ENCODE peak calls at places on chromosome 2, in eight cellular contexts. O, J, Y, D, F, Z, I and A are unnamed samples. For H3K27me3, the result is how much of the 10 kb centered on the place peaks cover.

GRCh38 chr2:8049111-8049720 is 632.6 kb upstream of the ID2 start:
- DNase-seq in O (peak), J (peak), Y (no peak), D (no peak), F (no peak), Z (no peak), I (no peak), A (no peak)

GRCh38 chr2:240149943-240150784 is 9.7 kb upstream of the OTOS start:
- DNase-seq in O (peak), J (no peak), Y (peak), D (no peak), F (no peak), Z (peak), I (peak), A (peak)

GRCh38 chr2:45551862-45552261 is 59.2 kb downstream of the SRBD1 start:
- DNase-seq in O (no peak), J (no peak), Y (no peak), D (no peak), F (no peak), Z (no peak), I (no peak), A (no peak)

GRCh38 chr2:105746177-105747080 is 1.7 kb downstream of the NCK2 start:
- DNase-seq in O (no peak), J (peak), Y (no peak), D (peak), F (peak), Z (no peak), I (peak), A (no peak)

GRCh38 chr2:54999182-54999581 is 51.1 kb downstream of the RTN4 start:
- DNase-seq in O (peak), J (no peak), Y (peak), D (no peak), F (no peak), Z (peak), I (no peak), A (peak)

GRCh38 chr2:23524261-23524706 is 139.3 kb downstream of the KLHL29 start:
- DNase-seq in O (peak), J (peak), Y (no peak), D (no peak), F (no peak), Z (peak), I (no peak), A (peak)

GRCh38 chr2:112692496-112692911 is 28.3 kb upstream of the NT5DC4 start:
- DNase-seq in O (peak), J (no peak), Y (no peak), D (peak), F (peak), Z (peak), I (no peak), A (peak)

GRCh38 chr2:160205511-160205910 is 5.4 kb upstream of the ITGB6 start:
- DNase-seq in O (peak), J (no peak), Y (peak), D (peak), F (no peak), Z (peak), I (no peak), A (peak)

GRCh38 chr2:237547841-237548416 is 18.4 kb upstream of the PRLH start:
- DNase-seq in O (no peak), J (no peak), Y (no peak), D (no peak), F (no peak), Z (peak), I (no peak), A (no peak)

GRCh38 chr2:213065583-213066444 is 85.6 kb downstream of the IKZF2 start:
- DNase-seq in O (peak), J (no peak), Y (peak), D (peak), F (no peak), Z (peak), I (no peak), A (peak)

GRCh38 chr2:33371304-33372090 is 105.0 kb upstream of the RASGRP3 start:
- DNase-seq in O (no peak), J (no peak), Y (no peak), D (no peak), F (no peak), Z (no peak), I (no peak), A (no peak)

DNA sequence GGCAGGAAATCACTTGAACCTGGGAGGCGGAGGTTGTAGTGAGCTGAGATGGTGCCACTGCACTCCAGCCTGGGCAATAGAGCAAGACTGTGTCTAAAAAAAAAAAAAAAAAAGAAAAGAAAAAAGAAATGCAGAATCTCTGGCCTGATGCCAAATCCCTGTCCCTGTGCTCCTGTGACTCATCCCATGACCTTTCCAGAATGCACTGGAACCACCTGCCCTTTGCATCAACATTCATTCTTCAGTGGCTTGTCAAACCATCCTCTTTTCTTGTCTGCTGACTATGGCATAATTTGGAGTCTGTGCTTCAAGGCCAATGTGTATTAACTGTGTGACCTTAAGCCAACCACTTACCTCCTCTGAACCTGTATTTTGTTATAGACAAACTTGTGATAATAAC is 189.2 kb downstream of the CLIP4 start:
- DNase-seq in O (peak), J (no peak), Y (no peak), D (no peak), F (no peak), Z (no peak), I (no peak), A (no peak)
- H3K27me3 ChIP-seq in O (under half), J (under half), Y (under half), D (under half), F (under half), Z (under half), I (under half), A (under half)

GRCh38 chr2:202104286-202104870 is 31.3 kb downstream of the KIAA2012 start:
- DNase-seq in O (peak), J (no peak), Y (peak), D (peak), F (no peak), Z (peak), I (no peak), A (peak)
- TF ChIP-seq CTCF in O (peak), J (no peak), Y (peak), D (peak), F (no peak), Z (peak), I (no peak), A (peak)

GRCh38 chr2:241968417-241968816 is 98.9 kb downstream of the RTP5 start:
- DNase-seq in O (no peak), J (no peak), Y (no peak), D (peak), F (no peak), Z (no peak), I (no peak), A (no peak)

GRCh38 chr2:241967096-241967495 is 97.6 kb downstream of the RTP5 start:
- DNase-seq in O (no peak), J (no peak), Y (no peak), D (peak), F (no peak), Z (no peak), I (no peak), A (no peak)

GRCh38 chr2:241966671-241967070 is 97.1 kb downstream of the RTP5 start:
- DNase-seq in O (peak), J (no peak), Y (no peak), D (peak), F (no peak), Z (no peak), I (no peak), A (no peak)

GRCh38 chr2:241965931-241966412 is 96.4 kb downstream of the RTP5 start:
- DNase-seq in O (peak), J (peak), Y (peak), D (peak), F (peak), Z (peak), I (no peak), A (peak)

GRCh38 chr2:241967745-241968144 is 98.2 kb downstream of the RTP5 start:
- DNase-seq in O (no peak), J (no peak), Y (no peak), D (peak), F (no peak), Z (no peak), I (no peak), A (no peak)
- H3K4me3 ChIP-seq in O (no peak), J (no peak), Y (no peak), D (no peak), F (no peak), Z (no peak), I (no peak), A (no peak)

GRCh38 chr2:176068037-176068832 is 15.5 kb downstream of the EVX2 start:
- DNase-seq in O (no peak), J (no peak), Y (no peak), D (no peak), F (no peak), Z (no peak), I (no peak), A (no peak)

GRCh38 chr2:176072292-176072669 is 11.5 kb downstream of the EVX2 start:
- DNase-seq in O (no peak), J (no peak), Y (no peak), D (no peak), F (no peak), Z (no peak), I (no peak), A (no peak)

GRCh38 chr2:176074919-176075425 is 8.8 kb downstream of the EVX2 start:
- DNase-seq in O (no peak), J (no peak), Y (no peak), D (no peak), F (no peak), Z (no peak), I (no peak), A (no peak)

GRCh38 chr2:176072951-176073904 is 10.5 kb downstream of the EVX2 start:
- DNase-seq in O (no peak), J (no peak), Y (peak), D (no peak), F (no peak), Z (no peak), I (no peak), A (no peak)

DNA sequence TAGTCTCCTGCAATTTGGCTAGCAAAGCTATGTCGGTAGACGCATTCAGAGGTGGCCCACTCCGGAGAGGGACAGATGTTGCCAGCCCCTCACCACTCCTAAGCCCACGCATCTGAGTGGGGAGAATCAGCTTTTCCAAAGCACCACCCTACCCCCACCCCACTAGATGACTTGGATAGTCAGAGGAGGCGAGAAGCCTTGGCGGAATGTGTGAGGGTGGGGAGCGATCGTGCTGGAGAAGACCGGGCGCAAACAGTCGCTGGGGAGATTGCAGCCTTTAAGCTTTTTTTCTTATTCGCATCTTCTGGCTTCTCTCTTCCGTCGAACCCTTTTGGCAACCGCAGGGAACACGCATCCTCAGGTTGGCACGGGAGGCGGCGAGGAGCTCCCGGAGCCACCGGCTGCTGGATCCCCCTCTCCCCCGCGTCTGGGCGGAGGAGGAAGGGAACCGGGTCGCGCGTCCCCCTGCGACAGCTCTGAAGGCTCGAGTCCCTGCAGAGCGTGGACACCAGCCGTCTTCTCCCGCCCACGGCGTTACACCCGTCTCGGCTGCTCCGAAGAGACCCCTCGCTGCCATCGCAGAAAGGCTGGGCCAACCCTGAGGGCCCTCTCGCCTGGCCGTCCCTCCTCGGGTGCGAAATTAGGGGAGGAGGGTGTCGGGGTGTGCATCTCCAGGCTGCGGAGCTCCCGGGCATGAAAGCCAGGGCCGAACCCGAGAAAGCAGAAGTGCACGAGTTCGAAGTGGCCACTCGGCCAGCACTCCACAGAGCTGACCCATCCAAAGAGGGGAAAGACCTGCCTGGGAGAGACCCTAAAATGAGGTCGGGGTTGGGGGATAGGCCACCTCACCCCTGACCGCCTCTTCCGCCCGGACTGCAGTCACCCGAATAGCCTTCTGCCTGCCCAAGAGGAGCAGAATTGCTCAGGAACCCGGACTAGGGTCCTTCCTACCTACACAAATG is 12.2 kb downstream of the EVX2 start:
- DNase-seq in O (no peak), J (no peak), Y (no peak), D (no peak), F (no peak), Z (no peak), I (no peak), A (no peak)
- H3K27me3 ChIP-seq in O (half or more), J (half or more), Y (half or more), D (half or more), F (half or more), Z (half or more), I (half or more), A (half or more)

GRCh38 chr2:166106431-166107015 is 21.3 kb downstream of the SCN1A start:
- DNase-seq in O (no peak), J (no peak), Y (peak), D (no peak), F (no peak), Z (peak), I (no peak), A (no peak)
- TF ChIP-seq CTCF in O (no peak), J (no peak), Y (peak), D (no peak), F (no peak), Z (peak), I (no peak), A (peak)

GRCh38 chr2:110116033-110116710 is 550 bp upstream of the MALL start:
- DNase-seq in O (peak), J (no peak), Y (no peak), D (peak), F (no peak), Z (peak), I (no peak), A (peak)
- H3K4me3 ChIP-seq in O (peak), J (no peak), Y (no peak), D (peak), F (no peak), Z (no peak), I (peak), A (peak)

DNA sequence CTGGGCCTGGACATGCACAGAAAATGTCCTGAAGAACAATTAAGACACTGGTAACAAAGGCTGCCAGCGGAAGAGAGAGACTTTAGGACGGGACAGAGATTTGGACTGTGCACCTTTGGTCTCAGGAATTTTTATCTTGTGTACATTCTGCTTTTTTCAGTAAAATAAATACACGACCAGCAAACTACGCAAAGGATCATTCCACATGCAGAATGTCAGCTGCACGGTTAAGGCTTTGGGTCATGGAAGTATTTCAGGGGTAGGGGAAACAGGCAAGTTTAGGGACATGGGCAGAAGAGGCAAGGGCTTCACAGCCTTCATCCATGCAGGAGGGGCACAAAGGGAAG is 11.5 kb downstream of the TMEM163 start:
- DNase-seq in O (no peak), J (no peak), Y (no peak), D (no peak), F (no peak), Z (no peak), I (no peak), A (no peak)
- H3K27me3 ChIP-seq in O (under half), J (under half), Y (half or more), D (under half), F (under half), Z (under half), I (under half), A (under half)

GRCh38 chr2:208820289-208820688 is 413.7 kb downstream of the PTH2R start:
- DNase-seq in O (peak), J (no peak), Y (peak), D (no peak), F (no peak), Z (no peak), I (no peak), A (no peak)
- TF ChIP-seq CTCF in O (no peak), J (no peak), Y (peak), D (no peak), F (no peak), Z (no peak), I (no peak), A (no peak)

DNA sequence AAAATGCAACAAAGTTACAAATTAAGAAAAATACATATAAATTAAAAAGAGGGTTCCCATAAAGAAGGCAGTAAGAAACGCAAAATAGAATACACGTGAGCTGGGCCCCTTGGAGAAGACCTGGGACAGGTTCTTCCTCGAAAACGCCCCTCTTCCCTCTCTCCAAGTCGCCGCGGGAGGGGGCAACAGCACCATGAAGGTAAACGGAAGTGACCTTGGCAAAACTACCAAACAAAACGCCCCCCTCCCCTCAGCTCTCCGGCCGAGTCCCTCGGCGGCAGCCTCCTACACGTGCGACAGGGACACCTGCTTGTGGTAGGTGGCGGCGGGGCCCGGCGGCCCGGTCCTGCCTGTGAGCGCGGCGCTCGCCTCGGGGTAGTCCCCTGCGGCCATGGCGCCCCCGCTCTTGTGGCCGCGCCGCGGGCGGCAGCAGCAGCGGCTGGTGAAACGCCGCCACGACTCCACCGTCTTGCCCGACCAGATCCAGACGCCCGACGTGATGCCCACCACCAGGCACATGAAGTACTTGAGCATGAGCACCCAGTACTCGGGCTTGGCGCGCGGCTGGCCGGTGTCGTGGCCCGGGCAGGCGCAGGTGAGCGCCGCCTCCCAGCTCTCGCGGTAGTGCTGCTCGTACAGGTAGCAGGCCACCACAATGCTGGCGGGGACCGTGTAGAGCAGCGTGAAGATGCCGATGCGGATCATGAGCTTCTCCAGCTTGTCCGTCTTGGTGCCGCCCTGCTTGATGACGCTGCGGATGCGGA is 2.8 kb downstream of the FZD5 start:
- DNase-seq in O (peak), J (no peak), Y (no peak), D (peak), F (no peak), Z (no peak), I (no peak), A (no peak)
- H3K4me3 ChIP-seq in O (no peak), J (no peak), Y (no peak), D (peak), F (no peak), Z (no peak), I (peak), A (peak)

GRCh38 chr2:169625781-169626180 is 41.6 kb downstream of the PPIG start:
- DNase-seq in O (no peak), J (no peak), Y (no peak), D (no peak), F (no peak), Z (no peak), I (no peak), A (no peak)

GRCh38 chr2:169619946-169620345 is 35.8 kb downstream of the PPIG start:
- DNase-seq in O (peak), J (no peak), Y (no peak), D (no peak), F (no peak), Z (no peak), I (no peak), A (no peak)

GRCh38 chr2:169623224-169623623 is 39.1 kb downstream of the PPIG start:
- DNase-seq in O (no peak), J (no peak), Y (no peak), D (no peak), F (no peak), Z (no peak), I (no peak), A (no peak)

GRCh38 chr2:169620509-169620908 is 36.4 kb downstream of the PPIG start:
- DNase-seq in O (no peak), J (no peak), Y (no peak), D (no peak), F (no peak), Z (no peak), I (no peak), A (no peak)
- H3K27me3 ChIP-seq in O (under half), J (under half), Y (under half), D (under half), F (under half), Z (under half), I (under half), A (under half)